ENCODE peak calls at places on chromosomes 7 and 10, in nine cellular contexts. One of them, this sample, is unnamed.
A peak's percentile ranks its signal among the peaks of the same experiment; 100 is the strongest.

GRCh38 chr10:99708428-99709010 is 23.4 kb downstream of the COX15 start:
- DNase-seq in astrocyte: peak; percentile 22
- DNase-seq in NCI-H1417: no peak
- DNase-seq in Calu3: no peak
- DNase-seq in uterus: peak; percentile 22
- DNase-seq in stimulated activated CD4-positive, alpha-beta T cell treated with anti-CD3 and anti-CD28 coated beads, Interleukin-12 subunit alpha, Interleukin-12 subunit beta, amount 100 ng/mL, for 4 hours: no peak
- DNase-seq in non-pigmented ciliary epithelial cell: no peak
- DNase-seq in psoas muscle: no peak
- DNase-seq in GM13977: no peak
- DNase-seq in this sample: no peak

GRCh38 chr10:72297281-72297967 is 23.7 kb downstream of the DDIT4 start:
- DNase-seq in uterus: peak; percentile 87
- DNase-seq in astrocyte: peak; percentile 96
- DNase-seq in psoas muscle: peak; percentile 90
- DNase-seq in stimulated activated CD4-positive, alpha-beta T cell treated with anti-CD3 and anti-CD28 coated beads, Interleukin-12 subunit alpha, Interleukin-12 subunit beta, amount 100 ng/mL, for 4 hours: peak; percentile 90
- DNase-seq in GM13977: peak; percentile 81
- DNase-seq in NCI-H1417: no peak
- DNase-seq in non-pigmented ciliary epithelial cell: peak; percentile 87
- DNase-seq in Calu3: peak; percentile 90
- DNase-seq in this sample: no peak

GRCh38 chr7:28473567-28474266 is 61.4 kb downstream of the CREB5 start:
- DNase-seq in stimulated activated CD4-positive, alpha-beta T cell treated with anti-CD3 and anti-CD28 coated beads, Interleukin-12 subunit alpha, Interleukin-12 subunit beta, amount 100 ng/mL, for 4 hours: no peak
- DNase-seq in GM13977: no peak
- DNase-seq in psoas muscle: peak; percentile 81
- DNase-seq in astrocyte: no peak
- DNase-seq in uterus: peak; percentile 31
- DNase-seq in NCI-H1417: no peak
- DNase-seq in non-pigmented ciliary epithelial cell: no peak
- DNase-seq in Calu3: no peak
- DNase-seq in this sample: no peak

GRCh38 chr10:26890956-26891355 is 30.2 kb upstream of the ABI1 start:
- DNase-seq in psoas muscle: no peak
- DNase-seq in NCI-H1417: peak; percentile 67
- DNase-seq in uterus: no peak
- DNase-seq in non-pigmented ciliary epithelial cell: peak; percentile 34
- DNase-seq in stimulated activated CD4-positive, alpha-beta T cell treated with anti-CD3 and anti-CD28 coated beads, Interleukin-12 subunit alpha, Interleukin-12 subunit beta, amount 100 ng/mL, for 4 hours: peak; percentile 14
- DNase-seq in GM13977: peak; percentile 26
- DNase-seq in Calu3: peak; percentile 54
- DNase-seq in astrocyte: peak; percentile 53
- DNase-seq in this sample: peak; percentile 70

GRCh38 chr7:127708201-127708600 is 56.2 kb downstream of the SND1 start:
- DNase-seq in GM13977: no peak
- DNase-seq in uterus: no peak
- DNase-seq in astrocyte: no peak
- DNase-seq in Calu3: no peak
- DNase-seq in stimulated activated CD4-positive, alpha-beta T cell treated with anti-CD3 and anti-CD28 coated beads, Interleukin-12 subunit alpha, Interleukin-12 subunit beta, amount 100 ng/mL, for 4 hours: no peak
- DNase-seq in NCI-H1417: no peak
- DNase-seq in non-pigmented ciliary epithelial cell: no peak
- DNase-seq in psoas muscle: no peak
- DNase-seq in this sample: no peak

GRCh38 chr10:80137926-80138325 is 5.4 kb downstream of the PLAC9 start:
- DNase-seq in psoas muscle: no peak
- DNase-seq in uterus: no peak
- DNase-seq in Calu3: no peak
- DNase-seq in GM13977: no peak
- DNase-seq in astrocyte: no peak
- DNase-seq in NCI-H1417: no peak
- DNase-seq in stimulated activated CD4-positive, alpha-beta T cell treated with anti-CD3 and anti-CD28 coated beads, Interleukin-12 subunit alpha, Interleukin-12 subunit beta, amount 100 ng/mL, for 4 hours: no peak
- DNase-seq in non-pigmented ciliary epithelial cell: no peak
- DNase-seq in this sample: no peak

GRCh38 chr7:48096273-48096672 is 7.2 kb downstream of the UPP1 start:
- DNase-seq in NCI-H1417: no peak
- DNase-seq in GM13977: no peak
- DNase-seq in stimulated activated CD4-positive, alpha-beta T cell treated with anti-CD3 and anti-CD28 coated beads, Interleukin-12 subunit alpha, Interleukin-12 subunit beta, amount 100 ng/mL, for 4 hours: no peak
- DNase-seq in uterus: no peak
- DNase-seq in Calu3: no peak
- DNase-seq in psoas muscle: no peak
- DNase-seq in astrocyte: no peak
- DNase-seq in non-pigmented ciliary epithelial cell: no peak
- DNase-seq in this sample: no peak

GRCh38 chr7:157794764-157795101 is 457.9 kb downstream of the DNAJB6 start:
- DNase-seq in NCI-H1417: no peak
- DNase-seq in non-pigmented ciliary epithelial cell: no peak
- DNase-seq in stimulated activated CD4-positive, alpha-beta T cell treated with anti-CD3 and anti-CD28 coated beads, Interleukin-12 subunit alpha, Interleukin-12 subunit beta, amount 100 ng/mL, for 4 hours: no peak
- DNase-seq in astrocyte: no peak
- DNase-seq in Calu3: no peak
- DNase-seq in uterus: no peak
- DNase-seq in GM13977: no peak
- DNase-seq in psoas muscle: peak; percentile 6
- DNase-seq in this sample: no peak

GRCh38 chr7:4204530-4205165 is 477.4 kb upstream of the FOXK1 start:
- DNase-seq in uterus: no peak
- DNase-seq in NCI-H1417: no peak
- DNase-seq in stimulated activated CD4-positive, alpha-beta T cell treated with anti-CD3 and anti-CD28 coated beads, Interleukin-12 subunit alpha, Interleukin-12 subunit beta, amount 100 ng/mL, for 4 hours: peak; percentile 38
- DNase-seq in psoas muscle: peak; percentile 20
- DNase-seq in Calu3: no peak
- DNase-seq in non-pigmented ciliary epithelial cell: no peak
- DNase-seq in astrocyte: no peak
- DNase-seq in GM13977: no peak
- DNase-seq in this sample: no peak

GRCh38 chr7:30734497-30734896 is 17.4 kb upstream of the INMT start:
- DNase-seq in stimulated activated CD4-positive, alpha-beta T cell treated with anti-CD3 and anti-CD28 coated beads, Interleukin-12 subunit alpha, Interleukin-12 subunit beta, amount 100 ng/mL, for 4 hours: no peak
- DNase-seq in uterus: no peak
- DNase-seq in non-pigmented ciliary epithelial cell: no peak
- DNase-seq in Calu3: no peak
- DNase-seq in NCI-H1417: no peak
- DNase-seq in astrocyte: no peak
- DNase-seq in GM13977: no peak
- DNase-seq in psoas muscle: no peak
- DNase-seq in this sample: no peak